ENCODE peak calls at places on chromosomes 16 and 17, in six cellular contexts. C is brain microvascular endothelial cell; T is activated CD4-positive, CD25-positive, alpha-beta regulatory T cell; V is activated T-helper 1 cell treated with anti-CD3 and anti-CD28 coated beads, Interleukin-2, amount 50 U/mL, for 16 hours; L is OCI-M1; F is heart right ventricle. Z is an unnamed sample.

GRCh38 chr17:36703860-36704266 is 102.5 kb downstream of the MRM1 start:
- DNase-seq in C (peak), T (peak), V (peak), L (peak), F (peak), Z (peak)

GRCh38 chr17:42221886-42222745 is 27.8 kb upstream of the GHDC start:
- DNase-seq in C (peak), T (peak), V (peak), L (peak), F (no peak), Z (peak)

GRCh38 chr17:1031711-1032110 is 34.8 kb downstream of the TIMM22 start:
- DNase-seq in C (no peak), T (no peak), V (no peak), L (no peak), F (peak), Z (no peak)

GRCh38 chr17:8109669-8110455 is 8.5 kb downstream of the ALOXE3 start:
- DNase-seq in C (no peak), T (peak), V (peak), L (peak), F (peak), Z (peak)

GRCh38 chr16:30051518-30051917 is 14.0 kb upstream of the ALDOA start:
- DNase-seq in C (peak), T (no peak), V (no peak), L (no peak), F (no peak), Z (no peak)

GRCh38 chr16:29900102-29900887 is at the start of gene ASPHD1:
- DNase-seq in C (peak), T (peak), V (peak), L (peak), F (no peak), Z (peak)

GRCh38 chr17:45077643-45078042 is 16.5 kb downstream of the NMT1 start:
- DNase-seq in C (no peak), T (no peak), V (no peak), L (peak), F (no peak), Z (no peak)

GRCh38 chr17:42311240-42312034 is 23.1 kb downstream of the STAT5A start:
- DNase-seq in C (no peak), T (no peak), V (no peak), L (peak), F (peak), Z (peak)

GRCh38 chr17:41657936-41658335 is 30.7 kb upstream of the EIF1 start:
- DNase-seq in C (no peak), T (no peak), V (no peak), L (no peak), F (no peak), Z (no peak)

GRCh38 chr17:7929158-7930029 is at the start of gene KCNAB3:
- DNase-seq in C (peak), T (peak), V (peak), L (no peak), F (peak), Z (peak)

GRCh38 chr16:74611721-74612120 is 4.8 kb upstream of the GLG1 start:
- DNase-seq in C (peak), T (no peak), V (no peak), L (no peak), F (no peak), Z (no peak)

GRCh38 chr17:69551212-69552010 is 136.9 kb downstream of the MAP2K6 start:
- DNase-seq in C (no peak), T (no peak), V (no peak), L (no peak), F (no peak), Z (no peak)

GRCh38 chr17:78235885-78236284 is 4.5 kb downstream of the TMEM235 start:
- DNase-seq in C (no peak), T (no peak), V (no peak), L (no peak), F (no peak), Z (no peak)

GRCh38 chr16:17062676-17063075 is 408.1 kb downstream of the XYLT1 start:
- DNase-seq in C (no peak), T (no peak), V (no peak), L (no peak), F (no peak), Z (no peak)

GRCh38 chr17:64148017-64148631 is 18.2 kb upstream of the ERN1 start:
- DNase-seq in C (no peak), T (no peak), V (no peak), L (no peak), F (no peak), Z (no peak)

GRCh38 chr16:68646948-68647659 is 2.0 kb downstream of the CDH3 start:
- DNase-seq in C (no peak), T (no peak), V (no peak), L (no peak), F (no peak), Z (no peak)

GRCh38 chr17:946510-947236 is 32.9 kb downstream of the NXN start:
- DNase-seq in C (no peak), T (no peak), V (no peak), L (no peak), F (no peak), Z (no peak)

GRCh38 chr16:16016388-16016964 is 67.1 kb downstream of the ABCC1 start:
- DNase-seq in C (no peak), T (no peak), V (no peak), L (no peak), F (no peak), Z (no peak)

GRCh38 chr17:70159980-70160379 is 9.4 kb upstream of the KCNJ2 start:
- DNase-seq in C (no peak), T (no peak), V (no peak), L (no peak), F (no peak), Z (no peak)

GRCh38 chr16:84874983-84875382 is 55.2 kb downstream of the CRISPLD2 start:
- DNase-seq in C (no peak), T (no peak), V (no peak), L (no peak), F (no peak), Z (no peak)

GRCh38 chr16:56120447-56121155 is 70.7 kb upstream of the GNAO1 start:
- DNase-seq in C (no peak), T (no peak), V (no peak), L (no peak), F (no peak), Z (no peak)

GRCh38 chr16:83746611-83747010 is 61.2 kb upstream of the HSBP1 start:
- DNase-seq in C (no peak), T (no peak), V (no peak), L (no peak), F (no peak), Z (no peak)

GRCh38 chr16:29820271-29820701 is at the start of gene MVP:
- DNase-seq in C (peak), T (no peak), V (no peak), L (peak), F (peak), Z (no peak)

GRCh38 chr16:29192329-29193247 is 207.7 kb downstream of the LAT start:
- DNase-seq in C (no peak), T (no peak), V (no peak), L (peak), F (no peak), Z (peak)

GRCh38 chr17:76492250-76492988 is 8.8 kb downstream of the RHBDF2 start:
- DNase-seq in C (no peak), T (no peak), V (no peak), L (no peak), F (peak), Z (no peak)

GRCh38 chr17:41324180-41325075 is 8.9 kb upstream of the KRTAP17-1 start:
- DNase-seq in C (no peak), T (no peak), V (no peak), L (no peak), F (no peak), Z (no peak)

GRCh38 chr17:38926290-38927070 is 1.1 kb downstream of the LASP1NB start:
- DNase-seq in C (no peak), T (no peak), V (no peak), L (peak), F (no peak), Z (peak)

GRCh38 chr16:59510008-59510424 is 775.9 kb upstream of the GOT2 start:
- DNase-seq in C (no peak), T (no peak), V (no peak), L (no peak), F (peak), Z (no peak)

GRCh38 chr17:36107660-36108059 is 4.0 kb downstream of the CCL4 start:
- DNase-seq in C (no peak), T (no peak), V (no peak), L (no peak), F (no peak), Z (no peak)

GRCh38 chr16:66653581-66654350 is 42.8 kb downstream of the CMTM4 start:
- DNase-seq in C (no peak), T (no peak), V (no peak), L (no peak), F (no peak), Z (no peak)